ENCODE peak calls at places on chromosomes 6 and 20, in seven cellular contexts. One of them, this sample, is unnamed.

GRCh38 chr6:119162134-119162761 is 83.8 kb upstream of the FAM184A start:
- DNase-seq in KG1: no peak
- DNase-seq in NCI-H1694 treated with DMSO at 0.1 percent for 48 hours: no peak
- DNase-seq in NCI-H460: no peak
- DNase-seq in HFF-Myc: no peak
- DNase-seq in DMS53: no peak
- DNase-seq in AG04450: no peak
- DNase-seq in this sample: no peak

GRCh38 chr6:139983555-139984276 is 609.3 kb upstream of the CITED2 start:
- DNase-seq in KG1: no peak
- DNase-seq in NCI-H1694 treated with DMSO at 0.1 percent for 48 hours: no peak
- DNase-seq in NCI-H460: no peak
- DNase-seq in HFF-Myc: no peak
- DNase-seq in DMS53: peak; percentile 5
- DNase-seq in AG04450: no peak
- DNase-seq in this sample: no peak

GRCh38 chr6:163626073-163626867 is 211.8 kb downstream of the QKI start:
- DNase-seq in KG1: no peak
- DNase-seq in NCI-H1694 treated with DMSO at 0.1 percent for 48 hours: no peak
- DNase-seq in NCI-H460: no peak
- DNase-seq in HFF-Myc: no peak
- DNase-seq in DMS53: no peak
- DNase-seq in AG04450: no peak
- DNase-seq in this sample: no peak

GRCh38 chr20:36305602-36306556 is at the start of gene DLGAP4:
- DNase-seq in KG1: no peak
- DNase-seq in NCI-H1694 treated with DMSO at 0.1 percent for 48 hours: no peak
- DNase-seq in NCI-H460: no peak
- DNase-seq in HFF-Myc: no peak
- DNase-seq in DMS53: peak; percentile 46
- DNase-seq in AG04450: no peak
- DNase-seq in this sample: no peak

GRCh38 chr6:16132909-16133308 is 4.0 kb downstream of the MYLIP start:
- DNase-seq in KG1: no peak
- DNase-seq in NCI-H1694 treated with DMSO at 0.1 percent for 48 hours: no peak
- DNase-seq in NCI-H460: no peak
- DNase-seq in HFF-Myc: no peak
- DNase-seq in DMS53: peak; percentile 11
- DNase-seq in AG04450: no peak
- DNase-seq in this sample: no peak

GRCh38 chr20:19809487-19809886 is 51.4 kb downstream of the RIN2 start:
- DNase-seq in KG1: no peak
- DNase-seq in NCI-H1694 treated with DMSO at 0.1 percent for 48 hours: no peak
- DNase-seq in NCI-H460: no peak
- DNase-seq in HFF-Myc: no peak
- DNase-seq in DMS53: no peak
- DNase-seq in AG04450: no peak
- DNase-seq in this sample: no peak

GRCh38 chr6:25232478-25232877 is 46.7 kb upstream of the CARMIL1 start:
- DNase-seq in KG1: no peak
- DNase-seq in NCI-H1694 treated with DMSO at 0.1 percent for 48 hours: no peak
- DNase-seq in NCI-H460: no peak
- DNase-seq in HFF-Myc: peak; percentile 91
- DNase-seq in DMS53: no peak
- DNase-seq in AG04450: no peak
- DNase-seq in this sample: no peak

GRCh38 chr20:47857142-47857993 is 72.1 kb upstream of the SULF2 start:
- DNase-seq in KG1: no peak
- DNase-seq in NCI-H1694 treated with DMSO at 0.1 percent for 48 hours: no peak
- DNase-seq in NCI-H460: no peak
- DNase-seq in HFF-Myc: no peak
- DNase-seq in DMS53: no peak
- DNase-seq in AG04450: no peak
- DNase-seq in this sample: no peak

GRCh38 chr6:109961666-109962065 is 16.4 kb upstream of the GPR6 start:
- DNase-seq in KG1: no peak
- DNase-seq in NCI-H1694 treated with DMSO at 0.1 percent for 48 hours: no peak
- DNase-seq in NCI-H460: no peak
- DNase-seq in HFF-Myc: no peak
- DNase-seq in DMS53: peak; percentile 13
- DNase-seq in AG04450: no peak
- DNase-seq in this sample: no peak

GRCh38 chr6:134007077-134007476 is 45.3 kb downstream of the SLC2A12 start:
- DNase-seq in KG1: no peak
- DNase-seq in NCI-H1694 treated with DMSO at 0.1 percent for 48 hours: no peak
- DNase-seq in NCI-H460: no peak
- DNase-seq in HFF-Myc: no peak
- DNase-seq in DMS53: peak; percentile 59
- DNase-seq in AG04450: no peak
- DNase-seq in this sample: no peak

GRCh38 chr6:2554651-2555050 is 196.1 kb downstream of the MYLK4 start:
- DNase-seq in KG1: no peak
- DNase-seq in NCI-H1694 treated with DMSO at 0.1 percent for 48 hours: no peak
- DNase-seq in NCI-H460: no peak
- DNase-seq in HFF-Myc: no peak
- DNase-seq in DMS53: no peak
- DNase-seq in AG04450: no peak
- DNase-seq in this sample: no peak

GRCh38 chr20:57473246-57474042 is 51.5 kb downstream of the CTCFL start:
- DNase-seq in KG1: peak; percentile 44
- DNase-seq in NCI-H1694 treated with DMSO at 0.1 percent for 48 hours: no peak
- DNase-seq in NCI-H460: no peak
- DNase-seq in HFF-Myc: no peak
- DNase-seq in DMS53: no peak
- DNase-seq in AG04450: no peak
- DNase-seq in this sample: no peak

GRCh38 chr6:35185302-35185681 is 28.5 kb upstream of the SCUBE3 start:
- DNase-seq in KG1: no peak
- DNase-seq in NCI-H1694 treated with DMSO at 0.1 percent for 48 hours: no peak
- DNase-seq in NCI-H460: no peak
- DNase-seq in HFF-Myc: no peak
- DNase-seq in DMS53: no peak
- DNase-seq in AG04450: no peak
- DNase-seq in this sample: no peak

GRCh38 chr6:101001012-101001411 is 119.9 kb upstream of the ASCC3 start:
- DNase-seq in KG1: no peak
- DNase-seq in NCI-H1694 treated with DMSO at 0.1 percent for 48 hours: no peak
- DNase-seq in NCI-H460: no peak
- DNase-seq in HFF-Myc: no peak
- DNase-seq in DMS53: no peak
- DNase-seq in AG04450: no peak
- DNase-seq in this sample: no peak

GRCh38 chr6:34143884-34144580 is 1.9 kb downstream of the GRM4 start:
- DNase-seq in KG1: no peak
- DNase-seq in NCI-H1694 treated with DMSO at 0.1 percent for 48 hours: peak; percentile 32
- DNase-seq in NCI-H460: no peak
- DNase-seq in HFF-Myc: no peak
- DNase-seq in DMS53: peak; percentile 50
- DNase-seq in AG04450: no peak
- DNase-seq in this sample: peak; percentile 24

GRCh38 chr6:72412709-72413044 is 209.2 kb upstream of the KCNQ5 start:
- DNase-seq in KG1: no peak
- DNase-seq in NCI-H1694 treated with DMSO at 0.1 percent for 48 hours: no peak
- DNase-seq in NCI-H460: no peak
- DNase-seq in HFF-Myc: no peak
- DNase-seq in DMS53: no peak
- DNase-seq in AG04450: no peak
- DNase-seq in this sample: no peak

GRCh38 chr6:82954937-82955577 is 110.6 kb downstream of the UBE3D start:
- DNase-seq in KG1: no peak
- DNase-seq in NCI-H1694 treated with DMSO at 0.1 percent for 48 hours: no peak
- DNase-seq in NCI-H460: no peak
- DNase-seq in HFF-Myc: no peak
- DNase-seq in DMS53: no peak
- DNase-seq in AG04450: peak; percentile 37
- DNase-seq in this sample: no peak

GRCh38 chr6:139029470-139030210 is 1.1 kb downstream of the ABRACL start:
- DNase-seq in KG1: no peak
- DNase-seq in NCI-H1694 treated with DMSO at 0.1 percent for 48 hours: no peak
- DNase-seq in NCI-H460: no peak
- DNase-seq in HFF-Myc: no peak
- DNase-seq in DMS53: peak; percentile 67
- DNase-seq in AG04450: peak; percentile 63
- DNase-seq in this sample: no peak

GRCh38 chr6:31462026-31462963 is 35.6 kb upstream of the MICB start:
- DNase-seq in KG1: no peak
- DNase-seq in NCI-H1694 treated with DMSO at 0.1 percent for 48 hours: no peak
- DNase-seq in NCI-H460: no peak
- DNase-seq in HFF-Myc: no peak
- DNase-seq in DMS53: peak; percentile 69
- DNase-seq in AG04450: no peak
- DNase-seq in this sample: no peak